ENCODE peak calls at places on chromosomes 3 and 15, in ten cellular contexts. K is activated CD8-positive, alpha-beta memory T cell treated with anti-CD3 and anti-CD28 coated beads, Interleukin-2, amount 50 U/mL, for 48 hours; G is lower leg skin; U is neural progenitor cell; D is glutamatergic neuron; V is GM12865; M is HT1080; R is AG09319; E is endodermal cell; J is T-cell. Q is an unnamed sample.

GRCh38 chr3:816605-817004 is 276.2 kb upstream of the CNTN6 start:
- DNase-seq in K (no peak), G (no peak), U (no peak), D (no peak), V (no peak), M (no peak), R (no peak), E (no peak), J (no peak), Q (no peak)

GRCh38 chr3:72229952-72230351 is 445.0 kb upstream of the PROK2 start:
- DNase-seq in K (no peak), G (no peak), U (no peak), D (no peak), V (no peak), M (no peak), R (no peak), E (no peak), J (no peak), Q (no peak)

GRCh38 chr3:140011611-140012277 is 76.8 kb downstream of the CLSTN2 start:
- DNase-seq in K (no peak), G (peak), U (no peak), D (no peak), V (no peak), M (no peak), R (no peak), E (no peak), J (no peak), Q (peak)

GRCh38 chr15:42499888-42500609 is 4.6 kb downstream of the SNAP23 start:
- DNase-seq in K (no peak), G (no peak), U (no peak), D (no peak), V (no peak), M (no peak), R (no peak), E (no peak), J (no peak), Q (peak)

GRCh38 chr3:37174532-37175126 is at the start of gene LRRFIP2:
- DNase-seq in K (no peak), G (no peak), U (no peak), D (no peak), V (peak), M (peak), R (no peak), E (no peak), J (no peak), Q (no peak)

GRCh38 chr3:147483145-147483544 is 74.0 kb downstream of the ZIC1 start:
- DNase-seq in K (no peak), G (no peak), U (no peak), D (no peak), V (no peak), M (no peak), R (no peak), E (no peak), J (no peak), Q (no peak)

GRCh38 chr3:100982710-100983109 is 10.5 kb downstream of the ABI3BP start:
- DNase-seq in K (no peak), G (no peak), U (no peak), D (no peak), V (no peak), M (no peak), R (no peak), E (no peak), J (no peak), Q (no peak)

GRCh38 chr3:42830437-42831320 is 21.4 kb downstream of the ACKR2 start:
- DNase-seq in K (no peak), G (no peak), U (peak), D (no peak), V (peak), M (no peak), R (no peak), E (peak), J (no peak), Q (no peak)

GRCh38 chr15:31440754-31441298 is 114.2 kb downstream of the KLF13 start:
- DNase-seq in K (peak), G (peak), U (peak), D (no peak), V (peak), M (no peak), R (no peak), E (peak), J (no peak), Q (peak)

GRCh38 chr15:57549935-57550334 is 41.8 kb upstream of the MYZAP start:
- DNase-seq in K (no peak), G (peak), U (no peak), D (no peak), V (no peak), M (no peak), R (no peak), E (peak), J (no peak), Q (no peak)

GRCh38 chr15:52523192-52523591 is 5.5 kb downstream of the MYO5A start:
- DNase-seq in K (no peak), G (no peak), U (no peak), D (no peak), V (no peak), M (peak), R (peak), E (no peak), J (no peak), Q (no peak)

GRCh38 chr3:8052599-8053185 is 448.9 kb upstream of the LMCD1 start:
- DNase-seq in K (no peak), G (no peak), U (no peak), D (no peak), V (no peak), M (no peak), R (no peak), E (no peak), J (no peak), Q (no peak)

GRCh38 chr15:58440922-58441321 is 9.1 kb downstream of the LIPC start:
- DNase-seq in K (peak), G (peak), U (no peak), D (no peak), V (no peak), M (no peak), R (no peak), E (peak), J (no peak), Q (no peak)

GRCh38 chr15:76986743-76987142 is 8.2 kb upstream of the PSTPIP1 start:
- DNase-seq in K (peak), G (peak), U (no peak), D (no peak), V (no peak), M (no peak), R (no peak), E (peak), J (no peak), Q (no peak)

GRCh38 chr15:92627014-92627413 is 28.6 kb downstream of the FAM174B start:
- DNase-seq in K (no peak), G (no peak), U (no peak), D (no peak), V (no peak), M (no peak), R (no peak), E (no peak), J (no peak), Q (no peak)

GRCh38 chr15:99416191-99417188 is 149.3 kb upstream of the MEF2A start:
- DNase-seq in K (peak), G (peak), U (peak), D (no peak), V (no peak), M (no peak), R (no peak), E (peak), J (no peak), Q (peak)

GRCh38 chr3:60147249-60147648 is 1097.4 kb upstream of the CFAP20DC start:
- DNase-seq in K (no peak), G (no peak), U (peak), D (no peak), V (no peak), M (no peak), R (no peak), E (no peak), J (no peak), Q (no peak)

GRCh38 chr15:33132722-33133345 is 61.7 kb downstream of the FMN1 start:
- DNase-seq in K (no peak), G (no peak), U (peak), D (no peak), V (peak), M (peak), R (no peak), E (peak), J (no peak), Q (no peak)

Q was measured in osteocyte.